ENCODE peak calls at places on chromosomes 7 and 10, in five cellular contexts. S is midbrain, E is GM10248, X is fibroblast of pulmonary artery, J is DMS153. R is an unnamed sample.

GRCh38 chr10:65275296-65275695 is 1650.5 kb upstream of the LRRTM3 start:
- DNase-seq in E (no peak), S (no peak), J (no peak), X (no peak), R (no peak)

GRCh38 chr10:13608246-13608853 is 21.6 kb downstream of the PRPF18 start:
- DNase-seq in S (no peak), X (no peak), J (no peak), E (no peak), R (no peak)

GRCh38 chr10:46265981-46266505 is 20.8 kb upstream of the ANTXRL start:
- DNase-seq in J (no peak), E (no peak), S (no peak), X (no peak), R (no peak)

GRCh38 chr10:124572751-124573150 is 111.1 kb downstream of the LHPP start:
- DNase-seq in S (no peak), X (no peak), J (no peak), E (no peak), R (no peak)

GRCh38 chr10:94198324-94198723 is 164.4 kb downstream of the NOC3L start:
- DNase-seq in X (no peak), S (no peak), J (no peak), E (no peak), R (no peak)

GRCh38 chr10:70312972-70313371 is 29.2 kb upstream of the NPFFR1 start:
- DNase-seq in X (peak; percentile 7), S (no peak), J (no peak), E (no peak), R (no peak)

GRCh38 chr10:104391150-104391968 is 37.7 kb downstream of the CFAP58 start:
- DNase-seq in J (no peak), X (peak; percentile 12), S (no peak), E (no peak), R (no peak)

GRCh38 chr7:54705436-54705835 is 53.6 kb downstream of the SEC61G start:
- DNase-seq in J (peak; percentile 45), S (no peak), X (peak; percentile 56), E (no peak), R (no peak)

GRCh38 chr7:126806614-126807013 is 446.1 kb downstream of the GRM8 start:
- DNase-seq in S (no peak), E (no peak), X (no peak), J (no peak), R (no peak)

GRCh38 chr7:159211540-159212182 is 67.0 kb upstream of the VIPR2 start:
- DNase-seq in E (no peak), X (no peak), J (no peak), S (peak; percentile 14), R (no peak)

GRCh38 chr10:60575105-60575504 is 185.4 kb upstream of the ANK3 start:
- DNase-seq in S (no peak), X (no peak), J (no peak), E (no peak), R (no peak)

GRCh38 chr7:27181795-27182275 is 3.2 kb downstream of the HOXA11 start:
- DNase-seq in S (no peak), X (no peak), E (no peak), J (no peak), R (no peak)

GRCh38 chr7:130890176-130891020 is 156.4 kb upstream of the KLF14 start:
- DNase-seq in X (no peak), E (no peak), J (no peak), S (no peak), R (no peak)

GRCh38 chr7:139340808-139341057 is 404 bp upstream of the FMC1 start:
- DNase-seq in X (no peak), E (no peak), J (peak; percentile 69), S (no peak), R (no peak)

GRCh38 chr10:124596914-124597676 is 135.5 kb downstream of the LHPP start:
- DNase-seq in X (no peak), E (no peak), J (no peak), S (no peak), R (no peak)

GRCh38 chr10:73553726-73554125 is 37.4 kb downstream of the USP54 start:
- DNase-seq in S (peak; percentile 52), E (no peak), X (no peak), J (no peak), R (no peak)

GRCh38 chr7:101941481-101942383 is 124.3 kb downstream of the CUX1 start:
- DNase-seq in S (no peak), E (no peak), J (peak; percentile 17), X (peak; percentile 77), R (no peak)

GRCh38 chr10:78176320-78177012 is 142.8 kb downstream of the RPS24 start:
- DNase-seq in X (no peak), E (no peak), J (no peak), S (no peak), R (no peak)

GRCh38 chr10:98910048-98910447 is 325.6 kb downstream of the HPSE2 start:
- DNase-seq in S (no peak), J (no peak), X (no peak), E (no peak), R (no peak)

GRCh38 chr10:123578721-123579120 is 87.4 kb upstream of the GPR26 start:
- DNase-seq in E (no peak), J (no peak), S (no peak), X (no peak), R (no peak)

GRCh38 chr7:44990520-44991023 is 9.4 kb upstream of the CCM2 start:
- DNase-seq in J (peak; percentile 53), S (no peak), X (peak; percentile 94), E (no peak), R (no peak)

GRCh38 chr7:134922730-134923704 is 63.3 kb upstream of the AGBL3 start:
- DNase-seq in X (no peak), J (no peak), E (no peak), S (no peak), R (no peak)

GRCh38 chr10:92405006-92405924 is 114.3 kb downstream of the MARCHF5 start:
- DNase-seq in J (no peak), X (no peak), S (no peak), E (no peak), R (no peak)

GRCh38 chr7:116671681-116672595 is at the start of gene MET:
- DNase-seq in E (peak; percentile 76), X (peak; percentile 73), J (peak; percentile 56), S (peak; percentile 74), R (no peak)

GRCh38 chr7:153518201-153518984 is 533.8 kb upstream of the DPP6 start:
- DNase-seq in J (no peak), X (no peak), E (no peak), S (no peak), R (no peak)

GRCh38 chr7:126535176-126535575 is 717.6 kb downstream of the GRM8 start:
- DNase-seq in X (no peak), S (no peak), E (no peak), J (peak; percentile 33), R (no peak)

GRCh38 chr10:103480521-103480920 is 1.5 kb upstream of the CALHM3 start:
- DNase-seq in X (peak; percentile 31), E (no peak), J (no peak), S (no peak), R (no peak)

GRCh38 chr10:132384618-132385510 is 12.1 kb upstream of the PWWP2B start:
- DNase-seq in S (no peak), X (no peak), J (no peak), E (no peak), R (no peak)

GRCh38 chr7:2224934-2225333 is 7.8 kb downstream of the MAD1L1 start:
- DNase-seq in J (no peak), E (no peak), S (no peak), X (no peak), R (no peak)

GRCh38 chr10:45378866-45379265 is 4.8 kb downstream of the ALOX5 start:
- DNase-seq in S (no peak), E (no peak), J (no peak), X (no peak), R (no peak)

GRCh38 chr7:69225544-69225943 is 372.7 kb upstream of the AUTS2 start:
- DNase-seq in E (no peak), X (no peak), J (no peak), S (no peak), R (no peak)

GRCh38 chr7:80831996-80832395 is 86.9 kb downstream of the SEMA3C start:
- DNase-seq in J (no peak), S (no peak), X (peak; percentile 36), E (no peak), R (no peak)

GRCh38 chr10:50527438-50528043 is 96.2 kb downstream of the SGMS1 start:
- DNase-seq in J (no peak), E (no peak), X (no peak), S (no peak), R (no peak)

GRCh38 chr10:67809107-67809506 is 28.9 kb downstream of the DNAJC12 start:
- DNase-seq in E (no peak), S (no peak), X (no peak), J (no peak), R (no peak)

GRCh38 chr10:19638173-19638872 is 177.9 kb upstream of the PLXDC2 start:
- DNase-seq in E (no peak), J (no peak), X (peak; percentile 86), S (no peak), R (no peak)

R was measured in iPS DF 6.9.